ENCODE peak calls at places on chromosomes 5 and 9, in five cellular contexts. G, H, K, Y and P are unnamed samples.

GRCh38 chr9:106312913-106313312 is 550.1 kb upstream of the ZNF462 start:
- DNase-seq in G (no peak), H (no peak), K (no peak), Y (no peak), P (no peak)

GRCh38 chr9:2242778-2243395 is 227.7 kb downstream of the SMARCA2 start:
- DNase-seq in G (no peak), H (no peak), K (peak), Y (peak), P (no peak)

GRCh38 chr9:12775963-12776774 is 1.3 kb downstream of the LURAP1L start:
- DNase-seq in G (peak), H (peak), K (peak), Y (peak), P (peak)

GRCh38 chr9:71743217-71743705 is 25.1 kb downstream of the CEMIP2 start:
- DNase-seq in G (no peak), H (no peak), K (no peak), Y (no peak), P (no peak)

GRCh38 chr5:177471610-177472356 is 1.7 kb downstream of the DBN1 start:
- DNase-seq in G (no peak), H (no peak), K (no peak), Y (no peak), P (no peak)

GRCh38 chr5:143057580-143057999 is 287.4 kb downstream of the ARHGAP26 start:
- DNase-seq in G (peak), H (no peak), K (peak), Y (no peak), P (no peak)

GRCh38 chr5:159894149-159894720 is 22.0 kb upstream of the ADRA1B start:
- DNase-seq in G (peak), H (no peak), K (peak), Y (no peak), P (no peak)

GRCh38 chr9:27261517-27262211 is 35.3 kb downstream of the EQTN start:
- DNase-seq in G (no peak), H (no peak), K (peak), Y (no peak), P (no peak)

GRCh38 chr9:136682710-136683109 is 4.5 kb downstream of the AGPAT2 start:
- DNase-seq in G (no peak), H (no peak), K (no peak), Y (no peak), P (peak)

GRCh38 chr9:70410368-70410767 is 4.1 kb downstream of the KLF9 start:
- DNase-seq in G (peak), H (no peak), K (no peak), Y (no peak), P (no peak)

GRCh38 chr5:157366741-157367684 is 93.0 kb upstream of the NIPAL4 start:
- DNase-seq in G (peak), H (no peak), K (no peak), Y (peak), P (no peak)

GRCh38 chr5:95960802-95961616 is 642 bp downstream of the ELL2 start:
- DNase-seq in G (peak), H (peak), K (peak), Y (peak), P (peak)

GRCh38 chr9:4327504-4328191 is 27.8 kb upstream of the GLIS3 start:
- DNase-seq in G (peak), H (no peak), K (no peak), Y (no peak), P (no peak)

GRCh38 chr9:89850633-89851325 is 246.0 kb downstream of the GADD45G start:
- DNase-seq in G (peak), H (no peak), K (no peak), Y (no peak), P (no peak)

GRCh38 chr9:88587885-88588628 is 53.1 kb downstream of the NXNL2 start:
- DNase-seq in G (no peak), H (no peak), K (no peak), Y (no peak), P (no peak)

GRCh38 chr5:154898210-154898609 is 39.8 kb downstream of the CNOT8 start:
- DNase-seq in G (no peak), H (no peak), K (no peak), Y (no peak), P (no peak)

GRCh38 chr9:21029661-21030060 is 1.8 kb downstream of the HACD4 start:
- DNase-seq in G (no peak), H (no peak), K (no peak), Y (no peak), P (no peak)

GRCh38 chr9:130327070-130327780 is 61.7 kb downstream of the HMCN2 start:
- DNase-seq in G (no peak), H (no peak), K (peak), Y (peak), P (peak)

GRCh38 chr5:14560091-14560595 is 21.4 kb upstream of the OTULINL start:
- DNase-seq in G (no peak), H (no peak), K (no peak), Y (no peak), P (no peak)

GRCh38 chr9:105672711-105673234 is 10.5 kb downstream of the TAL2 start:
- DNase-seq in G (no peak), H (no peak), K (no peak), Y (no peak), P (no peak)

GRCh38 chr9:93673271-93673843 is 97.0 kb downstream of the PHF2 start:
- DNase-seq in G (peak), H (no peak), K (no peak), Y (peak), P (peak)

GRCh38 chr5:50658243-50658642 is 8.2 kb upstream of the PARP8 start:
- DNase-seq in G (no peak), H (no peak), K (no peak), Y (no peak), P (no peak)

GRCh38 chr9:110125207-110125751 is 82.7 kb downstream of the C9orf152 start:
- DNase-seq in G (peak), H (peak), K (peak), Y (peak), P (peak)

GRCh38 chr5:2306711-2307110 is 424.0 kb upstream of the IRX4 start:
- DNase-seq in G (no peak), H (no peak), K (no peak), Y (no peak), P (no peak)

GRCh38 chr5:166349036-166349435 is 1942.4 kb upstream of the WWC1 start:
- DNase-seq in G (peak), H (no peak), K (peak), Y (no peak), P (no peak)

GRCh38 chr5:95866431-95867063 is 44.0 kb upstream of the GLRX start:
- DNase-seq in G (peak), H (no peak), K (no peak), Y (no peak), P (no peak)

GRCh38 chr9:99057665-99058625 is 47.0 kb upstream of the TGFBR1 start:
- DNase-seq in G (peak), H (no peak), K (no peak), Y (no peak), P (no peak)

GRCh38 chr9:127979015-127979332 is 1.8 kb downstream of the EEIG1 start:
- DNase-seq in G (no peak), H (no peak), K (no peak), Y (no peak), P (no peak)

GRCh38 chr5:87076931-87077330 is 190.8 kb upstream of the RASA1 start:
- DNase-seq in G (peak), H (no peak), K (peak), Y (no peak), P (no peak)

GRCh38 chr9:131833906-131834305 is 94.0 kb upstream of the RAPGEF1 start:
- DNase-seq in G (peak), H (no peak), K (no peak), Y (peak), P (no peak)

GRCh38 chr9:123470121-123470851 is 114.3 kb downstream of the CRB2 start:
- DNase-seq in G (no peak), H (no peak), K (peak), Y (no peak), P (no peak)
- H2BK12ac ChIP-seq in G (no peak), H (no peak), K (no peak), Y (no peak), P (no peak)

DNA sequence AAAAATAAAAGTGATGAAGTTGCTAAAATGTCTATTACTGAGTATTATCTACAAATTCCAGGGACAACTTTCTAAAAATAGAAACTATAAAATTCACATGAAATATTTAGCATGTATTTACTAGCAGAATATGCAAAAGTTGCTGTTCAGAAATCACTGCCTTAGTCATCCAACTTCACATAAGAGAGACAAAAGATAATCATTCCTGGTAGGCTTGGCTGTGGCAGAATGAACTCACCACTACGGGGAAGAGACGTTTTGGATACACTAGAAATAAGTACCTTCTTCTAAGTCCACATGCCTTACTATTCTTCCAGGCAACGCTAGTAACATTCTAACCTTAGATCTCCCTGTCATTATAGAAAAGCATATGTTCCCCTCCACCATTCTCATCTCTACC is 272.2 kb downstream of the BNC2 start:
- DNase-seq in G (no peak), H (no peak), K (no peak), Y (no peak), P (no peak)
- H2BK120ac ChIP-seq in G (no peak), H (no peak), K (no peak), Y (no peak), P (no peak)

GRCh38 chr9:19281801-19282200 is 51.3 kb downstream of the DENND4C start:
- DNase-seq in G (no peak), H (no peak), K (peak), Y (no peak), P (no peak)

GRCh38 chr9:19284729-19285128 is 54.2 kb downstream of the DENND4C start:
- DNase-seq in G (no peak), H (no peak), K (no peak), Y (no peak), P (no peak)

GRCh38 chr9:19290103-19290502 is 59.6 kb downstream of the DENND4C start:
- DNase-seq in G (no peak), H (no peak), K (no peak), Y (no peak), P (no peak)

GRCh38 chr9:19283108-19283710 is 52.7 kb downstream of the DENND4C start:
- DNase-seq in G (no peak), H (no peak), K (peak), Y (no peak), P (no peak)

DNA sequence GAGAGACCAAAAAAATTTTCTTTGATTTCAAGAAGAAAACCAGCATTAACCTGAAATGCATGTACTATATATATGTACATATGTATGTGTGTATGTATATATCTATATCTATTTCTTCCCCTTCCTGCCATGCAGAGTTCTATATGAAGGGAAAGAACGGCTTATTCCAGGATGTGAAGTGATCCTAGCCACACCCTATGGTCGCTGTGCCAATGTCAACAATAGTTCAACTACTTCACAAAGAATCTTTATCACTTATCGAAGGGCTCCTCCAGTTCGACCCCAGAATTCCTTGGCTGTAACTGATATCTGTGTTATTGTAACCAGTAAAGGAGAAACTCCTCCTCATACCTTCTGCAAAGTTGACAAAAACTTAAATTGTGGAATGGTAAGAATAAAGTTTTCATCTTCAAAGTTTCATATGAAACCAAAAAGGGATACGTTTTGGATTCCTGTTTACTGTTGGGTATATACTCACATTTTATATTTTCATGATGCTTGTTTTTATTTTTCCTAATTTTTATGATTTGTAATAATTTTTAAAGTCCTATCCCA is 56.2 kb downstream of the DENND4C start:
- DNase-seq in G (no peak), H (no peak), K (no peak), Y (no peak), P (no peak)
- H2BK12ac ChIP-seq in G (no peak), H (no peak), K (no peak), Y (no peak), P (no peak)

DNA sequence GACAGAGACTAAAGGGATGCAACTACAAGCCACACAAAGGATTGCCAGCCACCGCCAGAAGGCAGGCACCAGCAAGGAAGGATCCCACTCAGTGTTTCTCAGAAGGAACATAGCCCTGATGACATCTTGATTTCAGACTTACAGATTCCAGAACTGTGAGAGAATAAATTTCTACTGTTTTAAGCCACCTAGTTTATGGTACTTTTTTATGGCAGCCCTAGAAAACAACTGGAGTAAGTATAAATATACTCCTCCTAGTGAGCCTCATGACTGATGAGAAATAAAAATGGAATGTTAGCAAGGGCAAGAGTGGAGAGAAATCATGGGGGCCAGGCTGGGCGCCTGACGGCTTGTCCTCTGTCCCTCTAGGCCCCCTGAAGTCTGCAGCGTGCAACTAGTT is 307.3 kb downstream of the PIK3R1 start:
- DNase-seq in G (peak), H (no peak), K (peak), Y (no peak), P (no peak)
- H2BK120ac ChIP-seq in G (peak), H (no peak), K (no peak), Y (no peak), P (no peak)

DNA sequence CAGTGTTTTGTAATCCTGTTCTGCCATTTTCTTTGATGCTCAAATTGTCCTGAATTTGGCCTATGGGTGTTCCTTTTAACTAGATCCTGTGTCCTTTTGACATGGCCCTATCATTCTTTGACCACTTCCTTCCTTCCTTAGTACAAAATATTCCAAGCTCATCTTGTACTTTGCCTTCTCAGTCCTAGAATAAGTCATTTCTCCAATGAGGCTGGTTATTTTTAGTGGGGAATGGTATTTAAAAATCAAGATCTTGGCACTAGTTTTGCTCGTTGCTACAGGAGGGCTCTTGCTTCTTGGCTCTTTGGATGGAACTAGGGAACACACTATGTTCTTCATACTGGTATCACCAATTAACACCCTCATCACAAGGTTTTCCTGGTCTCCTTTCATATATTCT is 108.1 kb downstream of the UNC13B start:
- DNase-seq in G (no peak), H (no peak), K (no peak), Y (no peak), P (no peak)
- H2BK12ac ChIP-seq in G (no peak), H (no peak), K (no peak), Y (no peak), P (no peak)

GRCh38 chr9:33138768-33139167 is 28.4 kb downstream of the B4GALT1 start:
- DNase-seq in G (no peak), H (no peak), K (no peak), Y (no peak), P (no peak)
- H2BK120ac ChIP-seq in G (no peak), H (no peak), K (no peak), Y (no peak), P (no peak)

GRCh38 chr5:148372331-148372730 is 11.4 kb upstream of the FBXO38 start:
- DNase-seq in G (peak), H (no peak), K (no peak), Y (no peak), P (no peak)
- H2BK12ac ChIP-seq in G (no peak), H (no peak), K (no peak), Y (no peak), P (no peak)

DNA sequence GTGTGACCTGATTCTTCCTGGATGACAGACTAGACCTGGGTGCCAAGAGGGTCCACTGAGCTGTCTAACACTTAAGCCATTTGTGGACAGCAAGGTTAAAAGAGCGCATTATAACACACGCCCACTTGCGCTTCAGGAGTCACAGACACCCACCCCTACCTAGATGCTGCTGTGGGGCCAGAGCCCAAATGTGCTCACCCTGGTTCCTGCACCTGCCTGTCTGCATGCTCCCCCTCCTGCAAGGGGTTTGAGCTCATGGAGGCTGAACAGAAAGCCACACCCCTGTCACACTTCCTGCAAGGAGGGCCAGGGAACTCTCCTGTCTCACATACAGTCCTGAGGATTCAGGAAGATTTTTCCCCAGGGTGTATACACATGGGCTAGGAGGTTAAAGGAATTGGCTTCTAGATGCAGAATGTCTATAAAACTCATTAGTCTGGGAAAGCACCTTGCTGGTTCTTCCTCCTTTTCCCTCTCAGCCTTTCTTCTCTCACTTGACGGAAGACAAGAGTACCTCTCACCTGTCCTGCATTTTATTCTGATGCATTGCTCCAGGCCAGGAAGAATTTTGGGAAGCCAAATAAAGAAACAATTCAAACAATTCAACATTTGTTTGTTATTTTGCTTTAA is 87.4 kb upstream of the LHFPL2 start:
- DNase-seq in G (no peak), H (no peak), K (no peak), Y (no peak), P (no peak)
- H2BK120ac ChIP-seq in G (no peak), H (no peak), K (no peak), Y (no peak), P (no peak)

GRCh38 chr5:141508440-141508807 is 19.5 kb downstream of the PCDHGC5 start:
- DNase-seq in G (no peak), H (no peak), K (no peak), Y (no peak), P (no peak)

GRCh38 chr5:141507387-141508091 is 18.7 kb downstream of the PCDHGC5 start:
- DNase-seq in G (peak), H (no peak), K (no peak), Y (no peak), P (no peak)

GRCh38 chr5:141508808-141509611 is 20.1 kb downstream of the PCDHGC5 start:
- DNase-seq in G (peak), H (peak), K (peak), Y (peak), P (no peak)

GRCh38 chr5:141504216-141504615 is 15.3 kb downstream of the PCDHGC5 start:
- DNase-seq in G (no peak), H (no peak), K (no peak), Y (no peak), P (no peak)

DNA sequence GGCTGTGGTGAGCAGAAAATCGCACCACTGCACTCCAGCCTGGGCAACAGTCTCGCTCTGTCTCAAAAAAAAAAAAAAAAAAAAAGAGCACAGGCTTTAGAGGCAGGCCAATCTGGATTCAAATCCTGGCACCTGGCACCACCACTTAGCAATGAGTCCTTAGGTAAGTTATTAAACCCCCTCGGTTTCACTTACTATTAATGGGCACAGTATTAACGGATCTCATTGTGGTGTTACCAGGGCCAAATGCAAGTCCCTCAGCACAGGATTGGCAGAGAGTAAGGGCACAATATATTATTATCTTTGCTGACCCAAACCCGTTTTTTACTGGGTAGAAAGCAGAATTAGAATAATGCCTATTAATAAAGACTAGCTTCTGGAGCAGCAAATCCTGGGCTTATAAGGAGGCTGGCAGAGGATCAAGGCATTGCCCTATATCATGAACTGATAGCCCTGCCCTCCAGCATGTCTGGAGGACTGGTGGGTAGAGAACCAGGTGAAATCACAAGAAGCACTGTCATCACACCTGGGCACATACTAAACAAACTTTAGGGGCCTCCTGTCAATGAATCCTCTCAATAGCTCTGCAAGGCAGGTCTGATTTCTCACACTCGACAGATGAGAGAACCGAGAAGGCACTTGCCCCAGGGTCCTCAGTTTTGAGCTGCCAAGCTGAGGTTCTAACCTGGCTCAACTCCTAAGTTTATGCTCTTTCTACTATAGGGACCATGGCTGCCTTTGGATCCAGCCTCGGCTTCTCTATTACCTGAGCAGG is 17.7 kb downstream of the PCDHGC5 start:
- DNase-seq in G (no peak), H (no peak), K (no peak), Y (no peak), P (no peak)
- H2BK12ac ChIP-seq in G (no peak), H (no peak), K (peak), Y (no peak), P (no peak)

DNA sequence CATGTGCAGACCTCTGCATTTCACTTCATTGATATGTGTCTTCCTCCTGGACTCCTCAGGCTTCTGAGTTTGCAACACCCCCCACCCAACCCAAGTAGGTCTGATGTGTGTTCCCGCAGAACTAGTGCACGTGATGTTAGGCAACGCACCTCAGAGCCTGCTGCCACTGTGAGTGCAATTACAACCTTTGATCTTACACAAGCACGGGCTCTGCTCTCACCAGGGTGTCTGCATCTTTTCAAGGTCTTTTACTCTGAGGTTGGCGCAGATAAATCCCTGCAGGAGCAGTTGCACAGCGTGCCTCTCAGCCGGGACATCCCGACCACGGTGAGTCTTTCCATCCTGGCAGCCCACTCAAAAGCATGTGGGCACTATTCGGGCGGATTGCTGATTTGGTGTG is 80.1 kb downstream of the EGFLAM start:
- DNase-seq in G (no peak), H (no peak), K (no peak), Y (no peak), P (no peak)
- H2BK120ac ChIP-seq in G (no peak), H (no peak), K (no peak), Y (no peak), P (no peak)